ENCODE peak calls at places on chromosomes 16 and 17, in eight cellular contexts. One of them, this sample, is unnamed.

GRCh38 chr16:58128721-58129096 is 472 bp downstream of the CFAP20 start:
- DNase-seq in cardiac fibroblast: no peak
- DNase-seq in cardiac muscle cell: no peak
- DNase-seq in adrenal gland: no peak
- DNase-seq in brain microvascular endothelial cell: no peak
- DNase-seq in AG09309: no peak
- DNase-seq in right atrium auricular region: no peak
- DNase-seq in colonic mucosa: no peak
- DNase-seq in this sample: no peak

GRCh38 chr16:85541181-85541580 is 71.9 kb upstream of the GSE1 start:
- DNase-seq in brain microvascular endothelial cell: no peak
- DNase-seq in right atrium auricular region: no peak
- DNase-seq in cardiac muscle cell: no peak
- DNase-seq in cardiac fibroblast: no peak
- DNase-seq in colonic mucosa: no peak
- DNase-seq in AG09309: no peak
- DNase-seq in adrenal gland: no peak
- DNase-seq in this sample: no peak

GRCh38 chr16:9447195-9447551 is 355.7 kb downstream of the HAPSTR1 start:
- DNase-seq in AG09309: no peak
- DNase-seq in right atrium auricular region: no peak
- DNase-seq in cardiac muscle cell: no peak
- DNase-seq in brain microvascular endothelial cell: no peak
- DNase-seq in colonic mucosa: no peak
- DNase-seq in cardiac fibroblast: no peak
- DNase-seq in adrenal gland: peak; percentile 28
- DNase-seq in this sample: no peak

GRCh38 chr17:5508855-5509254 is 22.5 kb downstream of the MIS12 start:
- DNase-seq in brain microvascular endothelial cell: peak; percentile 94
- DNase-seq in cardiac fibroblast: peak; percentile 87
- DNase-seq in adrenal gland: no peak
- DNase-seq in colonic mucosa: no peak
- DNase-seq in AG09309: no peak
- DNase-seq in right atrium auricular region: no peak
- DNase-seq in cardiac muscle cell: peak; percentile 27
- DNase-seq in this sample: peak; percentile 61

GRCh38 chr16:14307623-14308356 is 236.7 kb downstream of the MRTFB start:
- DNase-seq in adrenal gland: peak; percentile 70
- DNase-seq in AG09309: no peak
- DNase-seq in right atrium auricular region: no peak
- DNase-seq in cardiac muscle cell: no peak
- DNase-seq in cardiac fibroblast: peak; percentile 58
- DNase-seq in colonic mucosa: no peak
- DNase-seq in brain microvascular endothelial cell: no peak
- DNase-seq in this sample: no peak

GRCh38 chr17:12507046-12507445 is 158.6 kb upstream of the MYOCD start:
- DNase-seq in colonic mucosa: no peak
- DNase-seq in right atrium auricular region: no peak
- DNase-seq in cardiac muscle cell: no peak
- DNase-seq in cardiac fibroblast: no peak
- DNase-seq in AG09309: no peak
- DNase-seq in adrenal gland: no peak
- DNase-seq in brain microvascular endothelial cell: no peak
- DNase-seq in this sample: no peak

GRCh38 chr16:7597677-7598076 is 265.0 kb downstream of the RBFOX1 start:
- DNase-seq in colonic mucosa: no peak
- DNase-seq in cardiac muscle cell: no peak
- DNase-seq in adrenal gland: no peak
- DNase-seq in right atrium auricular region: no peak
- DNase-seq in brain microvascular endothelial cell: no peak
- DNase-seq in cardiac fibroblast: no peak
- DNase-seq in AG09309: no peak
- DNase-seq in this sample: no peak

GRCh38 chr17:39627170-39627716 is 491 bp downstream of the PPP1R1B start:
- DNase-seq in cardiac muscle cell: no peak
- DNase-seq in adrenal gland: no peak
- DNase-seq in cardiac fibroblast: no peak
- DNase-seq in brain microvascular endothelial cell: no peak
- DNase-seq in right atrium auricular region: no peak
- DNase-seq in colonic mucosa: no peak
- DNase-seq in AG09309: no peak
- DNase-seq in this sample: no peak

GRCh38 chr17:79631640-79632431 is 21.0 kb upstream of the RBFOX3 start:
- DNase-seq in cardiac muscle cell: no peak
- DNase-seq in AG09309: no peak
- DNase-seq in adrenal gland: peak; percentile 2
- DNase-seq in right atrium auricular region: peak; percentile 32
- DNase-seq in cardiac fibroblast: no peak
- DNase-seq in colonic mucosa: no peak
- DNase-seq in brain microvascular endothelial cell: no peak
- DNase-seq in this sample: no peak

GRCh38 chr16:88527186-88527936 is 42.8 kb upstream of the ZC3H18 start:
- DNase-seq in cardiac muscle cell: peak; percentile 71
- DNase-seq in adrenal gland: peak; percentile 70
- DNase-seq in cardiac fibroblast: peak; percentile 61
- DNase-seq in right atrium auricular region: peak; percentile 83
- DNase-seq in colonic mucosa: peak; percentile 72
- DNase-seq in brain microvascular endothelial cell: peak; percentile 29
- DNase-seq in AG09309: no peak
- DNase-seq in this sample: peak; percentile 4

GRCh38 chr17:10550014-10550413 is 556 bp upstream of the MYH2 start:
- DNase-seq in right atrium auricular region: no peak
- DNase-seq in cardiac muscle cell: no peak
- DNase-seq in brain microvascular endothelial cell: no peak
- DNase-seq in AG09309: no peak
- DNase-seq in cardiac fibroblast: no peak
- DNase-seq in colonic mucosa: no peak
- DNase-seq in adrenal gland: no peak
- DNase-seq in this sample: no peak

GRCh38 chr17:143785-144281 is 6.5 kb downstream of the SCGB1C2 start:
- DNase-seq in cardiac muscle cell: peak; percentile 76
- DNase-seq in right atrium auricular region: peak; percentile 86
- DNase-seq in colonic mucosa: peak; percentile 85
- DNase-seq in cardiac fibroblast: peak; percentile 66
- DNase-seq in AG09309: no peak
- DNase-seq in brain microvascular endothelial cell: peak; percentile 40
- DNase-seq in adrenal gland: peak; percentile 89
- DNase-seq in this sample: peak; percentile 39

GRCh38 chr17:80502578-80502877 is 26.1 kb upstream of the NPTX1 start:
- DNase-seq in cardiac muscle cell: no peak
- DNase-seq in AG09309: no peak
- DNase-seq in cardiac fibroblast: no peak
- DNase-seq in brain microvascular endothelial cell: no peak
- DNase-seq in adrenal gland: no peak
- DNase-seq in colonic mucosa: no peak
- DNase-seq in right atrium auricular region: no peak
- DNase-seq in this sample: no peak

GRCh38 chr17:4900231-4901107 is 1.1 kb downstream of the C17orf107 start:
- DNase-seq in cardiac fibroblast: no peak
- DNase-seq in adrenal gland: no peak
- DNase-seq in right atrium auricular region: no peak
- DNase-seq in cardiac muscle cell: no peak
- DNase-seq in brain microvascular endothelial cell: no peak
- DNase-seq in colonic mucosa: peak; percentile 62
- DNase-seq in AG09309: no peak
- DNase-seq in this sample: no peak

GRCh38 chr16:53695070-53695469 is 8.6 kb downstream of the RPGRIP1L start:
- DNase-seq in cardiac fibroblast: peak; percentile 81
- DNase-seq in cardiac muscle cell: no peak
- DNase-seq in adrenal gland: no peak
- DNase-seq in brain microvascular endothelial cell: peak; percentile 68
- DNase-seq in colonic mucosa: no peak
- DNase-seq in AG09309: peak; percentile 67
- DNase-seq in right atrium auricular region: no peak
- DNase-seq in this sample: peak; percentile 91

GRCh38 chr16:10745856-10746255 is 2.2 kb downstream of the NUBP1 start:
- DNase-seq in brain microvascular endothelial cell: no peak
- DNase-seq in AG09309: no peak
- DNase-seq in cardiac muscle cell: peak; percentile 3
- DNase-seq in colonic mucosa: no peak
- DNase-seq in right atrium auricular region: no peak
- DNase-seq in adrenal gland: no peak
- DNase-seq in cardiac fibroblast: no peak
- DNase-seq in this sample: no peak

GRCh38 chr17:27457731-27458523 is 1.7 kb downstream of the KSR1 start:
- DNase-seq in cardiac fibroblast: peak; percentile 36
- DNase-seq in brain microvascular endothelial cell: no peak
- DNase-seq in adrenal gland: no peak
- DNase-seq in colonic mucosa: no peak
- DNase-seq in right atrium auricular region: no peak
- DNase-seq in cardiac muscle cell: peak; percentile 50
- DNase-seq in AG09309: peak; percentile 63
- DNase-seq in this sample: no peak

GRCh38 chr16:24700549-24701392 is 28.7 kb upstream of the TNRC6A start:
- DNase-seq in colonic mucosa: peak; percentile 56
- DNase-seq in brain microvascular endothelial cell: peak; percentile 92
- DNase-seq in cardiac fibroblast: peak; percentile 99
- DNase-seq in cardiac muscle cell: peak; percentile 99
- DNase-seq in AG09309: peak; percentile 98
- DNase-seq in adrenal gland: peak; percentile 90
- DNase-seq in right atrium auricular region: peak; percentile 90
- DNase-seq in this sample: peak; percentile 98

GRCh38 chr16:57534881-57535658 is 1.3 kb downstream of the CCDC102A start:
- DNase-seq in brain microvascular endothelial cell: no peak
- DNase-seq in right atrium auricular region: no peak
- DNase-seq in cardiac fibroblast: no peak
- DNase-seq in colonic mucosa: peak; percentile 21
- DNase-seq in adrenal gland: peak; percentile 44
- DNase-seq in cardiac muscle cell: no peak
- DNase-seq in AG09309: no peak
- DNase-seq in this sample: no peak

GRCh38 chr17:81701288-81702071 is 1.7 kb upstream of the MRPL12 start:
- DNase-seq in right atrium auricular region: no peak
- DNase-seq in cardiac muscle cell: no peak
- DNase-seq in cardiac fibroblast: no peak
- DNase-seq in colonic mucosa: no peak
- DNase-seq in AG09309: no peak
- DNase-seq in brain microvascular endothelial cell: no peak
- DNase-seq in adrenal gland: no peak
- DNase-seq in this sample: no peak
- TF ChIP-seq CTCF in right atrium auricular region: no peak
- TF ChIP-seq CTCF in cardiac muscle cell: no peak
- TF ChIP-seq CTCF in cardiac fibroblast: no peak
- TF ChIP-seq CTCF in colonic mucosa: no peak
- TF ChIP-seq CTCF in AG09309: peak; percentile 7
- TF ChIP-seq CTCF in brain microvascular endothelial cell: peak; percentile 23
- TF ChIP-seq CTCF in adrenal gland: no peak
- TF ChIP-seq CTCF in this sample: no peak

GRCh38 chr16:648786-649589 is at the start of gene WDR90:
- DNase-seq in cardiac muscle cell: peak; percentile 95
- DNase-seq in right atrium auricular region: peak; percentile 93
- DNase-seq in cardiac fibroblast: peak; percentile 90
- DNase-seq in adrenal gland: peak; percentile 95
- DNase-seq in colonic mucosa: peak; percentile 96
- DNase-seq in brain microvascular endothelial cell: peak; percentile 69
- DNase-seq in AG09309: peak; percentile 57
- DNase-seq in this sample: peak; percentile 80
- TF ChIP-seq CTCF in cardiac muscle cell: no peak
- TF ChIP-seq CTCF in right atrium auricular region: no peak
- TF ChIP-seq CTCF in cardiac fibroblast: no peak
- TF ChIP-seq CTCF in adrenal gland: no peak
- TF ChIP-seq CTCF in colonic mucosa: no peak
- TF ChIP-seq CTCF in brain microvascular endothelial cell: no peak
- TF ChIP-seq CTCF in AG09309: no peak
- TF ChIP-seq CTCF in this sample: no peak

GRCh38 chr16:3608069-3608468 is 3.3 kb downstream of the SLX4 start:
- DNase-seq in brain microvascular endothelial cell: no peak
- DNase-seq in AG09309: no peak
- DNase-seq in cardiac muscle cell: no peak
- DNase-seq in right atrium auricular region: no peak
- DNase-seq in colonic mucosa: no peak
- DNase-seq in cardiac fibroblast: no peak
- DNase-seq in adrenal gland: no peak
- DNase-seq in this sample: no peak

GRCh38 chr16:3612510-3613466 is 1.4 kb upstream of the SLX4 start:
- DNase-seq in cardiac fibroblast: no peak
- DNase-seq in cardiac muscle cell: no peak
- DNase-seq in AG09309: no peak
- DNase-seq in colonic mucosa: no peak
- DNase-seq in right atrium auricular region: no peak
- DNase-seq in adrenal gland: no peak
- DNase-seq in brain microvascular endothelial cell: no peak
- DNase-seq in this sample: no peak

GRCh38 chr16:3610698-3611144 is 685 bp downstream of the SLX4 start:
- DNase-seq in cardiac fibroblast: peak; percentile 19
- DNase-seq in brain microvascular endothelial cell: no peak
- DNase-seq in AG09309: no peak
- DNase-seq in adrenal gland: no peak
- DNase-seq in colonic mucosa: no peak
- DNase-seq in cardiac muscle cell: no peak
- DNase-seq in right atrium auricular region: no peak
- DNase-seq in this sample: peak; percentile 2

GRCh38 chr16:3609895-3610697 is 1.3 kb downstream of the SLX4 start:
- DNase-seq in cardiac fibroblast: peak; percentile 20
- DNase-seq in right atrium auricular region: no peak
- DNase-seq in adrenal gland: no peak
- DNase-seq in AG09309: no peak
- DNase-seq in cardiac muscle cell: peak; percentile 24
- DNase-seq in colonic mucosa: no peak
- DNase-seq in brain microvascular endothelial cell: no peak
- DNase-seq in this sample: no peak

GRCh38 chr16:3611145-3611977 is at the start of gene SLX4:
- DNase-seq in colonic mucosa: peak; percentile 89
- DNase-seq in brain microvascular endothelial cell: peak; percentile 68
- DNase-seq in adrenal gland: peak; percentile 88
- DNase-seq in right atrium auricular region: peak; percentile 86
- DNase-seq in cardiac muscle cell: peak; percentile 94
- DNase-seq in AG09309: peak; percentile 41
- DNase-seq in cardiac fibroblast: peak; percentile 86
- DNase-seq in this sample: peak; percentile 78
- TF ChIP-seq CTCF in colonic mucosa: no peak
- TF ChIP-seq CTCF in brain microvascular endothelial cell: no peak
- TF ChIP-seq CTCF in adrenal gland: no peak
- TF ChIP-seq CTCF in right atrium auricular region: no peak
- TF ChIP-seq CTCF in cardiac muscle cell: no peak
- TF ChIP-seq CTCF in AG09309: no peak
- TF ChIP-seq CTCF in cardiac fibroblast: no peak
- TF ChIP-seq CTCF in this sample: no peak

GRCh38 chr17:75364078-75364477 is 41.4 kb downstream of the GRB2 start:
- DNase-seq in AG09309: peak; percentile 48
- DNase-seq in brain microvascular endothelial cell: peak; percentile 69
- DNase-seq in right atrium auricular region: no peak
- DNase-seq in colonic mucosa: no peak
- DNase-seq in cardiac muscle cell: peak; percentile 66
- DNase-seq in cardiac fibroblast: peak; percentile 76
- DNase-seq in adrenal gland: no peak
- DNase-seq in this sample: peak; percentile 86

GRCh38 chr17:75366432-75366831 is 39.0 kb downstream of the GRB2 start:
- DNase-seq in brain microvascular endothelial cell: no peak
- DNase-seq in adrenal gland: no peak
- DNase-seq in AG09309: no peak
- DNase-seq in cardiac fibroblast: no peak
- DNase-seq in cardiac muscle cell: no peak
- DNase-seq in colonic mucosa: no peak
- DNase-seq in right atrium auricular region: no peak
- DNase-seq in this sample: no peak

GRCh38 chr17:75367312-75367711 is 38.2 kb downstream of the GRB2 start:
- DNase-seq in right atrium auricular region: no peak
- DNase-seq in adrenal gland: no peak
- DNase-seq in cardiac fibroblast: peak; percentile 22
- DNase-seq in cardiac muscle cell: no peak
- DNase-seq in colonic mucosa: no peak
- DNase-seq in AG09309: no peak
- DNase-seq in brain microvascular endothelial cell: no peak
- DNase-seq in this sample: peak; percentile 32

GRCh38 chr17:75365931-75366275 is 39.6 kb downstream of the GRB2 start:
- DNase-seq in cardiac muscle cell: no peak
- DNase-seq in adrenal gland: no peak
- DNase-seq in cardiac fibroblast: no peak
- DNase-seq in AG09309: no peak
- DNase-seq in colonic mucosa: no peak
- DNase-seq in brain microvascular endothelial cell: no peak
- DNase-seq in right atrium auricular region: no peak
- DNase-seq in this sample: no peak

GRCh38 chr17:75365009-75365930 is 40.2 kb downstream of the GRB2 start:
- DNase-seq in adrenal gland: no peak
- DNase-seq in cardiac fibroblast: no peak
- DNase-seq in right atrium auricular region: no peak
- DNase-seq in colonic mucosa: no peak
- DNase-seq in AG09309: no peak
- DNase-seq in brain microvascular endothelial cell: no peak
- DNase-seq in cardiac muscle cell: no peak
- DNase-seq in this sample: no peak
- TF ChIP-seq CTCF in adrenal gland: no peak
- TF ChIP-seq CTCF in cardiac fibroblast: no peak
- TF ChIP-seq CTCF in right atrium auricular region: no peak
- TF ChIP-seq CTCF in colonic mucosa: no peak
- TF ChIP-seq CTCF in AG09309: no peak
- TF ChIP-seq CTCF in brain microvascular endothelial cell: no peak
- TF ChIP-seq CTCF in cardiac muscle cell: no peak
- TF ChIP-seq CTCF in this sample: no peak